ENCODE peak calls at places on chromosomes 6 and 20, in ten cellular contexts. V, P, D, S, Z, H, O, E, A and J are unnamed samples.
A peak's percentile ranks its signal among the peaks of the same experiment; 100 is the strongest.

GRCh38 chr6:10558575-10558974 is 37.4 kb downstream of the GCNT2 start:
- DNase-seq in S (no peak), O (no peak), V (no peak), D (peak; percentile 40), A (no peak), H (no peak), P (no peak), E (no peak), Z (no peak), J (no peak)

GRCh38 chr20:1664911-1665310 is 7.3 kb upstream of the SIRPG start:
- DNase-seq in A (no peak), P (no peak), H (no peak), D (no peak), Z (no peak), S (no peak), O (no peak), V (peak; percentile 22), E (no peak), J (no peak)

GRCh38 chr6:65546894-65547293 is 160.1 kb downstream of the EYS start:
- DNase-seq in V (no peak), D (no peak), S (no peak), E (no peak), Z (no peak), H (no peak), A (no peak), P (no peak), O (no peak), J (no peak)

GRCh38 chr6:24196198-24196597 is 70.2 kb downstream of the NRSN1 start:
- DNase-seq in O (no peak), S (no peak), E (no peak), D (no peak), A (no peak), V (no peak), P (no peak), H (no peak), Z (no peak), J (no peak)

GRCh38 chr6:84136364-84137050 is 90.9 kb downstream of the CEP162 start:
- DNase-seq in Z (peak; percentile 47), E (no peak), H (no peak), A (no peak), O (no peak), P (no peak), D (no peak), S (no peak), V (no peak), J (no peak)

GRCh38 chr6:31086788-31087440 is 25.5 kb downstream of the C6orf15 start:
- DNase-seq in D (no peak), O (no peak), S (no peak), P (no peak), Z (peak; percentile 69), E (peak; percentile 34), V (no peak), A (no peak), H (no peak), J (no peak)

GRCh38 chr20:8131598-8132014 is 460 bp upstream of the PLCB1 start:
- DNase-seq in Z (peak; percentile 62), A (no peak), P (no peak), H (no peak), O (peak; percentile 15), S (no peak), E (no peak), D (no peak), V (no peak), J (no peak)

GRCh38 chr6:29865648-29866047 is 38.0 kb downstream of the HLA-G start:
- DNase-seq in O (no peak), D (no peak), A (no peak), E (no peak), S (peak; percentile 30), V (no peak), P (no peak), H (no peak), Z (no peak), J (no peak)

GRCh38 chr20:2518558-2518957 is 9.8 kb upstream of the ZNF343 start:
- DNase-seq in A (no peak), S (no peak), E (no peak), P (no peak), Z (no peak), D (no peak), H (no peak), V (no peak), O (no peak), J (no peak)

DNA sequence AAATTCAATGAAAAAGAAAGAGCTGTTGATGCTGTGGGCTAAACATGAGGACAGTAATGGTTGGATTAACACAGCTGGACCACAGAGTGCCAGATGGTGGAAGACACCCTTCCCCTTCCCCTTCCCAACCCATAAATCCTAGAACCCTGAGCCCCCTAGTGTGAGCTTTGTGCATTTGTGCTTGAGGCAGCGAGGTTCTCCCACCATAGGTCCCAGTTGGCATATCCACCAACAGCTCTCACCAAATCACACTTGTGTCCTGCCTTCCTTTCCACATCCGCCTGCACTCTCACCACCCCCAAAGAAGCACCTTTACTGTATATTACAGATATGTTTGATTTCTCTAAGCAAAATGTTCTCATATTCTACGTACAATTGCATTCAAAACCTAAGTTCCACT is 32.8 kb upstream of the HBS1L start:
- DNase-seq in D (no peak), E (no peak), Z (no peak), A (no peak), V (no peak), H (no peak), O (no peak), S (no peak), P (no peak), J (no peak)
- TF ChIP-seq CTCF in D (peak; percentile 6), E (no peak), Z (peak; percentile 9), A (no peak), V (no peak), H (no peak), O (no peak), S (peak; percentile 21), P (no peak), J (no peak)

DNA sequence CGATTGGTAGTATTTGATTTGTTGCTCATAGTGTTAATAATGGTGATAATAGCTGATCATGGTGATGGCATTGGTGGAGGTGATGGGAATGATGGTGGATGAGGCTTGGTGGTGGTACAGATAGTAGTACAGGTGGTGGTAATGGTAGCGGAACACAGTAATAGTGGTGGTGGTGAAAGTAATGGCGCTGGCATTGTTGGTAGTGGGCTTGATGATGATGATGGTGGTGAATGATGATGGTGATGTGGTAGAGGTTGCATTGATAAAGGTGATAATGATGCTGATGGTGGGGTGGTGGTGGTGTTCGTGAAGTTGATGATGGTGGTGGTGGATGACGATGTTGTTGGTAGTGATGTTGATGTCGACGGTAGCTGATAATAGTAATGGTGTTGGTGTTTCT is 24.6 kb upstream of the CLIC5 start:
- DNase-seq in S (no peak), Z (no peak), A (no peak), V (no peak), D (no peak), P (no peak), O (no peak), H (no peak), E (no peak), J (no peak)
- TF ChIP-seq CTCF in S (no peak), Z (no peak), A (no peak), V (no peak), D (no peak), P (no peak), O (no peak), H (no peak), E (no peak), J (no peak)

DNA sequence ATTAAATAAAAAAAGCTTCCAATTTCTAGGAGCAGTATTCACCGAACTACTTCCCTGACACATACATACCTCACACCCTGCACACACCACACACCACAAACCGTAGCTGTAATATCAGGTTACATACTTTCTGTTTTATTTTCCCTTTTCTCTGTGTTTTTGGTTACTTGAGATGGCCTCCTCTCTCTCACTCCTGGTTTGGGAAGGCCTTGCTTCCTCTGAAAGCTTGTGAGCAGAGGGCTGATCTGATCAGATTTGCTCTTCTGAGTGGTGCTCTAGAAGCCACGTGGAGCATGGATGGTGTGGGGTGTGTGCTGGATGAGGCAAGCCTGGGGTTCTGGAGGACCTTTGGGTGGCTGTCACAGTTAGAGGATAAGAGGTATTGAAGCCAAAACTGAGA is 20.9 kb downstream of the UTRN start:
- DNase-seq in O (no peak), V (no peak), H (no peak), E (no peak), S (no peak), A (no peak), D (no peak), P (no peak), Z (peak; percentile 84), J (no peak)
- TF ChIP-seq CTCF in O (no peak), V (no peak), H (no peak), E (no peak), S (no peak), A (no peak), D (no peak), P (no peak), Z (no peak), J (no peak)

GRCh38 chr6:104784884-104785283 is 74.8 kb downstream of the HACE1 start:
- DNase-seq in E (no peak), S (no peak), O (no peak), V (no peak), A (peak; percentile 19), H (no peak), P (no peak), D (no peak), Z (peak; percentile 42), J (no peak)

GRCh38 chr6:104795363-104795762 is 64.4 kb downstream of the HACE1 start:
- DNase-seq in P (peak; percentile 28), A (no peak), O (no peak), D (no peak), Z (no peak), H (no peak), V (no peak), E (no peak), S (no peak), J (no peak)

GRCh38 chr6:104787305-104787704 is 72.4 kb downstream of the HACE1 start:
- DNase-seq in O (no peak), P (no peak), D (no peak), E (no peak), A (no peak), Z (no peak), S (no peak), V (no peak), H (no peak), J (no peak)

GRCh38 chr6:104788400-104788799 is 71.3 kb downstream of the HACE1 start:
- DNase-seq in O (no peak), A (no peak), P (no peak), V (no peak), H (no peak), S (no peak), D (no peak), Z (no peak), E (no peak), J (no peak)

GRCh38 chr6:104789770-104790190 is 69.9 kb downstream of the HACE1 start:
- DNase-seq in Z (peak; percentile 85), S (no peak), H (no peak), A (peak; percentile 65), P (peak; percentile 15), V (no peak), O (no peak), D (no peak), E (peak; percentile 10), J (no peak)
- TF ChIP-seq CTCF in Z (no peak), S (peak; percentile 50), H (peak; percentile 45), A (no peak), P (peak; percentile 40), V (peak; percentile 50), O (no peak), D (peak; percentile 45), E (peak; percentile 25), J (no peak)

GRCh38 chr20:25296094-25297093 is 48.5 kb downstream of the PYGB start:
- DNase-seq in A (no peak), D (peak; percentile 34), H (no peak), V (no peak), Z (peak; percentile 57), P (peak; percentile 55), E (no peak), O (no peak), S (no peak), J (no peak)
- TF ChIP-seq CTCF in A (peak; percentile 27), D (peak; percentile 43), H (peak; percentile 52), V (peak; percentile 27), Z (peak; percentile 59), P (peak; percentile 46), E (peak; percentile 46), O (no peak), S (peak; percentile 54), J (peak; percentile 30)